ENCODE peak calls at places on chromosomes 12 and 14, in ten cellular contexts. One of them, this sample, is unnamed. For H3K36me3 and H3K4me1, the result is how much of the 10 kb centered on the place peaks cover.

GRCh38 chr12:75315518-75315917 is 14.6 kb downstream of the CAPS2 start:
- DNase-seq in fibroblast of lung: peak
- DNase-seq in CD8-positive, alpha-beta T cell: no peak
- DNase-seq in NT2/D1: no peak
- DNase-seq in effector memory CD4-positive, alpha-beta T cell: no peak
- DNase-seq in suprapubic skin: no peak
- DNase-seq in left ventricle myocardium inferior: no peak
- DNase-seq in mucosa of descending colon: no peak
- DNase-seq in GM23338: no peak
- DNase-seq in breast epithelium: no peak
- DNase-seq in this sample: no peak

GRCh38 chr12:90995041-90995440 is 9.7 kb downstream of the EPYC start:
- DNase-seq in fibroblast of lung: peak
- DNase-seq in CD8-positive, alpha-beta T cell: no peak
- DNase-seq in NT2/D1: no peak
- DNase-seq in effector memory CD4-positive, alpha-beta T cell: no peak
- DNase-seq in suprapubic skin: no peak
- DNase-seq in left ventricle myocardium inferior: no peak
- DNase-seq in mucosa of descending colon: no peak
- DNase-seq in GM23338: no peak
- DNase-seq in breast epithelium: no peak
- DNase-seq in this sample: no peak

GRCh38 chr14:55097894-55098560 is 31.0 kb upstream of the LGALS3 start:
- DNase-seq in fibroblast of lung: no peak
- DNase-seq in CD8-positive, alpha-beta T cell: no peak
- DNase-seq in NT2/D1: no peak
- DNase-seq in effector memory CD4-positive, alpha-beta T cell: no peak
- DNase-seq in suprapubic skin: peak
- DNase-seq in left ventricle myocardium inferior: no peak
- DNase-seq in mucosa of descending colon: no peak
- DNase-seq in GM23338: no peak
- DNase-seq in breast epithelium: no peak
- DNase-seq in this sample: no peak

GRCh38 chr12:104275689-104276088 is 27.9 kb upstream of the EID3 start:
- DNase-seq in fibroblast of lung: no peak
- DNase-seq in CD8-positive, alpha-beta T cell: no peak
- DNase-seq in NT2/D1: no peak
- DNase-seq in effector memory CD4-positive, alpha-beta T cell: no peak
- DNase-seq in suprapubic skin: no peak
- DNase-seq in left ventricle myocardium inferior: no peak
- DNase-seq in mucosa of descending colon: no peak
- DNase-seq in GM23338: no peak
- DNase-seq in breast epithelium: no peak
- DNase-seq in this sample: no peak

GRCh38 chr12:47033797-47034555 is 45.4 kb upstream of the PCED1B start:
- DNase-seq in fibroblast of lung: no peak
- DNase-seq in CD8-positive, alpha-beta T cell: no peak
- DNase-seq in NT2/D1: no peak
- DNase-seq in effector memory CD4-positive, alpha-beta T cell: no peak
- DNase-seq in suprapubic skin: no peak
- DNase-seq in left ventricle myocardium inferior: no peak
- DNase-seq in mucosa of descending colon: no peak
- DNase-seq in GM23338: no peak
- DNase-seq in breast epithelium: no peak
- DNase-seq in this sample: no peak

GRCh38 chr12:62269464-62270228 is 9.4 kb downstream of the USP15 start:
- DNase-seq in fibroblast of lung: no peak
- DNase-seq in CD8-positive, alpha-beta T cell: no peak
- DNase-seq in NT2/D1: no peak
- DNase-seq in effector memory CD4-positive, alpha-beta T cell: no peak
- DNase-seq in suprapubic skin: no peak
- DNase-seq in left ventricle myocardium inferior: no peak
- DNase-seq in mucosa of descending colon: no peak
- DNase-seq in GM23338: no peak
- DNase-seq in breast epithelium: no peak
- DNase-seq in this sample: no peak

GRCh38 chr12:76588881-76589565 is 29.5 kb upstream of the OSBPL8 start:
- DNase-seq in fibroblast of lung: peak
- DNase-seq in CD8-positive, alpha-beta T cell: no peak
- DNase-seq in NT2/D1: no peak
- DNase-seq in effector memory CD4-positive, alpha-beta T cell: no peak
- DNase-seq in suprapubic skin: no peak
- DNase-seq in left ventricle myocardium inferior: no peak
- DNase-seq in mucosa of descending colon: no peak
- DNase-seq in GM23338: no peak
- DNase-seq in breast epithelium: no peak
- DNase-seq in this sample: no peak

GRCh38 chr12:78584695-78585094 is 279.9 kb upstream of the SYT1 start:
- DNase-seq in fibroblast of lung: peak
- DNase-seq in CD8-positive, alpha-beta T cell: no peak
- DNase-seq in NT2/D1: peak
- DNase-seq in effector memory CD4-positive, alpha-beta T cell: no peak
- DNase-seq in suprapubic skin: no peak
- DNase-seq in left ventricle myocardium inferior: no peak
- DNase-seq in mucosa of descending colon: no peak
- DNase-seq in GM23338: peak
- DNase-seq in breast epithelium: no peak
- DNase-seq in this sample: no peak

GRCh38 chr12:105676694-105677093 is 346.2 kb downstream of the C12orf75 start:
- DNase-seq in fibroblast of lung: no peak
- DNase-seq in CD8-positive, alpha-beta T cell: no peak
- DNase-seq in NT2/D1: no peak
- DNase-seq in effector memory CD4-positive, alpha-beta T cell: no peak
- DNase-seq in suprapubic skin: peak
- DNase-seq in left ventricle myocardium inferior: peak
- DNase-seq in mucosa of descending colon: peak
- DNase-seq in GM23338: no peak
- DNase-seq in breast epithelium: no peak
- DNase-seq in this sample: no peak

GRCh38 chr12:13079440-13079906 is 24.0 kb downstream of the GSG1 start:
- DNase-seq in fibroblast of lung: no peak
- DNase-seq in CD8-positive, alpha-beta T cell: no peak
- DNase-seq in NT2/D1: peak
- DNase-seq in effector memory CD4-positive, alpha-beta T cell: no peak
- DNase-seq in suprapubic skin: no peak
- DNase-seq in left ventricle myocardium inferior: no peak
- DNase-seq in mucosa of descending colon: no peak
- DNase-seq in GM23338: peak
- DNase-seq in breast epithelium: no peak
- DNase-seq in this sample: no peak

DNA sequence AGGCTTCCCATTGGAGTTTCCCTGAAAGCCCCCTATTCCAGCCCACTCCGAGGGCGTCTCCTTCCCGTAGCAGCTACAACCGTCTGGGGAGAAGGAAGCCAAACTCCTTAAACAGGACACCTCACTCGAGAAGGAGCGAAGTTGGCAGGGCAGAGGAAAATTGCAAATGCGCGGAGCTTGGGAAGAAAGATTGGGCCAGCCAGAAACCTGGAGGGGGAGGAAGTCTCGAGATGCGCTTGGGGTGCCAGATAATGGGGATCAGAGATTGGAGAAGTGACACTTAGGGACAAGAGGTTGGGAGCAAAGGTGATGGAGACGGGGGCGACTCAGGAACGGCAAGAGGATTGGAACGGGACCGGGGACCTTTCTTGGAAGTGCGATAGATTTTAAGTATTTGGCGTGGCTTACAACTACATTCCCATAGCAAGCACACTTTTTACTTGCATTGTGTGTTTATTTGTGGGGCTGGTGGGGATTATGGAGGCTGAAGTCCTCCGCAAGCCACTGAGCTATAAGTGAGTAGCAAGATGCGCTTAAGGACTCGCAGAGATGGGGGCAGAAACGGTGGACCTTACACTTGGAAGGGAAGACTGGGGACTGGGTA is 926 bp downstream of the HRK start:
- DNase-seq in fibroblast of lung: peak
- DNase-seq in CD8-positive, alpha-beta T cell: no peak
- DNase-seq in NT2/D1: no peak
- DNase-seq in effector memory CD4-positive, alpha-beta T cell: no peak
- DNase-seq in suprapubic skin: no peak
- DNase-seq in left ventricle myocardium inferior: no peak
- DNase-seq in mucosa of descending colon: no peak
- DNase-seq in GM23338: peak
- DNase-seq in breast epithelium: no peak
- DNase-seq in this sample: no peak
- H3K4me3 ChIP-seq in fibroblast of lung: peak
- H3K4me3 ChIP-seq in CD8-positive, alpha-beta T cell: peak
- H3K4me3 ChIP-seq in NT2/D1: peak
- H3K4me3 ChIP-seq in effector memory CD4-positive, alpha-beta T cell: no peak
- H3K4me3 ChIP-seq in suprapubic skin: peak
- H3K4me3 ChIP-seq in left ventricle myocardium inferior: peak
- H3K4me3 ChIP-seq in mucosa of descending colon: no peak
- H3K4me3 ChIP-seq in GM23338: peak
- H3K4me3 ChIP-seq in breast epithelium: peak
- H3K4me3 ChIP-seq in this sample: peak

DNA sequence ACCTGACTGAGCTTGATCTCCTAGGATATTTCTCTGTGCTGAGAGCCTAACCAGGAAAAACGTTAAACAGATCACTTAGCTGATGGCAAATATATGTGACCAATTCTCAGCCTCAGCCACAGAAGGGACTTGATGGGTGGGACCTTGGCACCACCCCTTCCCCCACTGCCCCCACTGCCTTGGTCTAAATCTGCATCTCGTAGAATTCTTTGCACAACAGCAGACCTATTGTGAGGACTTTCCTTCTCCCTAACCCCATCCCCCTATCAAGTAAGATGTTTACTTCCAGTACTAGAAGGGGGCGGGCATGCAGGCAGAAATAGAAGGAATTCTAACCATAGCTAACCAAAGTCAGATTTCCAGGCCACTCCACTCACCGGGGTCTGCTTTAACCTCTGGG is 313.2 kb downstream of the PCNX1 start:
- DNase-seq in fibroblast of lung: no peak
- DNase-seq in CD8-positive, alpha-beta T cell: no peak
- DNase-seq in NT2/D1: peak
- DNase-seq in effector memory CD4-positive, alpha-beta T cell: no peak
- DNase-seq in suprapubic skin: no peak
- DNase-seq in left ventricle myocardium inferior: no peak
- DNase-seq in mucosa of descending colon: no peak
- DNase-seq in GM23338: peak
- DNase-seq in breast epithelium: no peak
- DNase-seq in this sample: no peak
- H3K36me3 ChIP-seq in fibroblast of lung: under half
- H3K36me3 ChIP-seq in CD8-positive, alpha-beta T cell: under half
- H3K36me3 ChIP-seq in NT2/D1: under half
- H3K36me3 ChIP-seq in effector memory CD4-positive, alpha-beta T cell: under half
- H3K36me3 ChIP-seq in suprapubic skin: under half
- H3K36me3 ChIP-seq in left ventricle myocardium inferior: under half
- H3K36me3 ChIP-seq in mucosa of descending colon: under half
- H3K36me3 ChIP-seq in GM23338: under half
- H3K36me3 ChIP-seq in breast epithelium: under half
- H3K36me3 ChIP-seq in this sample: under half

GRCh38 chr12:108297895-108298760 is 41.0 kb downstream of the CMKLR1 start:
- DNase-seq in fibroblast of lung: no peak
- DNase-seq in CD8-positive, alpha-beta T cell: no peak
- DNase-seq in NT2/D1: no peak
- DNase-seq in effector memory CD4-positive, alpha-beta T cell: no peak
- DNase-seq in suprapubic skin: no peak
- DNase-seq in left ventricle myocardium inferior: no peak
- DNase-seq in mucosa of descending colon: no peak
- DNase-seq in GM23338: no peak
- DNase-seq in breast epithelium: no peak
- DNase-seq in this sample: no peak

GRCh38 chr12:108295631-108296030 is 43.5 kb downstream of the CMKLR1 start:
- DNase-seq in fibroblast of lung: no peak
- DNase-seq in CD8-positive, alpha-beta T cell: no peak
- DNase-seq in NT2/D1: no peak
- DNase-seq in effector memory CD4-positive, alpha-beta T cell: no peak
- DNase-seq in suprapubic skin: no peak
- DNase-seq in left ventricle myocardium inferior: no peak
- DNase-seq in mucosa of descending colon: no peak
- DNase-seq in GM23338: no peak
- DNase-seq in breast epithelium: no peak
- DNase-seq in this sample: no peak

GRCh38 chr12:108298761-108299275 is 40.3 kb downstream of the CMKLR1 start:
- DNase-seq in fibroblast of lung: no peak
- DNase-seq in CD8-positive, alpha-beta T cell: no peak
- DNase-seq in NT2/D1: no peak
- DNase-seq in effector memory CD4-positive, alpha-beta T cell: no peak
- DNase-seq in suprapubic skin: no peak
- DNase-seq in left ventricle myocardium inferior: no peak
- DNase-seq in mucosa of descending colon: no peak
- DNase-seq in GM23338: no peak
- DNase-seq in breast epithelium: no peak
- DNase-seq in this sample: no peak

GRCh38 chr12:108296933-108297332 is 42.2 kb downstream of the CMKLR1 start:
- DNase-seq in fibroblast of lung: no peak
- DNase-seq in CD8-positive, alpha-beta T cell: no peak
- DNase-seq in NT2/D1: no peak
- DNase-seq in effector memory CD4-positive, alpha-beta T cell: no peak
- DNase-seq in suprapubic skin: no peak
- DNase-seq in left ventricle myocardium inferior: no peak
- DNase-seq in mucosa of descending colon: no peak
- DNase-seq in GM23338: no peak
- DNase-seq in breast epithelium: no peak
- DNase-seq in this sample: no peak

DNA sequence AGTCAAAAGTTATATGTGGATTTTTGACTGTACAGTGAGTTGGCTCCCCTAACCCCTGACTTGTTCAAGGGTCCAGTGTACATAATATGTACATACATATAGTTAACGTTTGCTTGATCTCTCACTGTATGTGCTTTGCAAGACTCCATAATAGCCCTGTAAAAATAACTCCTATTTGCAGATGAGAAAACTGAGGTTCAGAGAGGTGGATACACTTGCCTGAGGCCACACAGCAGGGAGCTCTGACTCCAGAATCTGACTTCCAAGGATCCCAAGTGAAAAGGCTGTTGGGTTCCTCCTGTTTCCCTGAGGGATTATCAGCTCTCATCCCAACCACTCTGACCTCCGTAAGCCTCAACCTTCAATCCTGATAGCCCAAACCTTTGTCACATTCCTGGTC is 41.7 kb downstream of the CMKLR1 start:
- DNase-seq in fibroblast of lung: no peak
- DNase-seq in CD8-positive, alpha-beta T cell: no peak
- DNase-seq in NT2/D1: no peak
- DNase-seq in effector memory CD4-positive, alpha-beta T cell: no peak
- DNase-seq in suprapubic skin: no peak
- DNase-seq in left ventricle myocardium inferior: no peak
- DNase-seq in mucosa of descending colon: no peak
- DNase-seq in GM23338: no peak
- DNase-seq in breast epithelium: no peak
- DNase-seq in this sample: no peak
- H3K4me1 ChIP-seq in fibroblast of lung: under half
- H3K4me1 ChIP-seq in CD8-positive, alpha-beta T cell: under half
- H3K4me1 ChIP-seq in NT2/D1: under half
- H3K4me1 ChIP-seq in effector memory CD4-positive, alpha-beta T cell: under half
- H3K4me1 ChIP-seq in suprapubic skin: under half
- H3K4me1 ChIP-seq in left ventricle myocardium inferior: half or more
- H3K4me1 ChIP-seq in mucosa of descending colon: under half
- H3K4me1 ChIP-seq in GM23338: under half
- H3K4me1 ChIP-seq in breast epithelium: under half
- H3K4me1 ChIP-seq in this sample: under half

DNA sequence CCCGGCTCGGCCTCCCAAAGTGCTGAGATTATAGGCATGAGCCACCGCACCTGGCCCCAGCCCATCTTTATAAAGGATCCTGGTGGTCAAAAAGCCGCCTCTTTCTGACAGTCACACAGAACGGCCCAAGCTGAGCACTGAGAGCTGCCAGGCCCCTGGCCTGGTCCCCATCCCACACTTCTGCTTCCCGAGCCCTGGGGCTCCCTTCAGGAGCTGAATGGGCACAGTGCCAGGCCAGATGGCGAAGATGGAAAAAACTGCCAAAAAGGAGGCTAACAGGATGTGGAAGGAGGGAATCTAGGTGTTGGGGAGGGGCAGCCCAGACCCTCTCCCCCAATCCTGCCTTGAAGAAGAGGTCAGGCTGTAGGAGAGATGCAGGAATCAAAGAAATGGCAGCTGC is 5.1 kb downstream of the LPAR5 start:
- DNase-seq in fibroblast of lung: no peak
- DNase-seq in CD8-positive, alpha-beta T cell: no peak
- DNase-seq in NT2/D1: no peak
- DNase-seq in effector memory CD4-positive, alpha-beta T cell: no peak
- DNase-seq in suprapubic skin: no peak
- DNase-seq in left ventricle myocardium inferior: no peak
- DNase-seq in mucosa of descending colon: peak
- DNase-seq in GM23338: no peak
- DNase-seq in breast epithelium: no peak
- DNase-seq in this sample: no peak
- H3K4me3 ChIP-seq in fibroblast of lung: no peak
- H3K4me3 ChIP-seq in CD8-positive, alpha-beta T cell: peak
- H3K4me3 ChIP-seq in NT2/D1: no peak
- H3K4me3 ChIP-seq in effector memory CD4-positive, alpha-beta T cell: peak
- H3K4me3 ChIP-seq in suprapubic skin: no peak
- H3K4me3 ChIP-seq in left ventricle myocardium inferior: peak
- H3K4me3 ChIP-seq in mucosa of descending colon: no peak
- H3K4me3 ChIP-seq in GM23338: no peak
- H3K4me3 ChIP-seq in breast epithelium: no peak
- H3K4me3 ChIP-seq in this sample: no peak

This sample was measured in testis.